ENCODE peak calls at places on chromosome 16, in seven cellular contexts. One of them, this sample, is unnamed.
A peak's percentile ranks its signal among the peaks of the same experiment; 100 is the strongest.

GRCh38 chr16:58501242-58502131 is 1.5 kb downstream of the NDRG4 start:
- DNase-seq in CD8-positive, alpha-beta memory T cell: no peak
- DNase-seq in endodermal cell: peak; percentile 95
- DNase-seq in mammary epithelial cell: no peak
- DNase-seq in pancreas: peak; percentile 89
- DNase-seq in Panc1: no peak
- DNase-seq in right lobe of liver: no peak
- DNase-seq in this sample: peak; percentile 46

GRCh38 chr16:53744449-53744848 is 40.5 kb downstream of the FTO start:
- DNase-seq in CD8-positive, alpha-beta memory T cell: no peak
- DNase-seq in endodermal cell: peak; percentile 62
- DNase-seq in mammary epithelial cell: no peak
- DNase-seq in pancreas: no peak
- DNase-seq in Panc1: no peak
- DNase-seq in right lobe of liver: no peak
- DNase-seq in this sample: peak; percentile 53

GRCh38 chr16:57419506-57419905 is 14.9 kb downstream of the CCL17 start:
- DNase-seq in CD8-positive, alpha-beta memory T cell: no peak
- DNase-seq in endodermal cell: peak; percentile 52
- DNase-seq in mammary epithelial cell: no peak
- DNase-seq in pancreas: no peak
- DNase-seq in Panc1: no peak
- DNase-seq in right lobe of liver: no peak
- DNase-seq in this sample: no peak

GRCh38 chr16:76059186-76059585 is 218.0 kb upstream of the CNTNAP4 start:
- DNase-seq in CD8-positive, alpha-beta memory T cell: no peak
- DNase-seq in endodermal cell: no peak
- DNase-seq in mammary epithelial cell: peak; percentile 86
- DNase-seq in pancreas: no peak
- DNase-seq in Panc1: no peak
- DNase-seq in right lobe of liver: no peak
- DNase-seq in this sample: no peak

GRCh38 chr16:58035356-58036170 is 10.0 kb downstream of the MMP15 start:
- DNase-seq in CD8-positive, alpha-beta memory T cell: no peak
- DNase-seq in endodermal cell: no peak
- DNase-seq in mammary epithelial cell: no peak
- DNase-seq in pancreas: no peak
- DNase-seq in Panc1: no peak
- DNase-seq in right lobe of liver: no peak
- DNase-seq in this sample: no peak

GRCh38 chr16:84177740-84178070 is 9.2 kb downstream of the TAF1C start:
- DNase-seq in CD8-positive, alpha-beta memory T cell: no peak
- DNase-seq in endodermal cell: peak; percentile 17
- DNase-seq in mammary epithelial cell: peak; percentile 34
- DNase-seq in pancreas: no peak
- DNase-seq in Panc1: no peak
- DNase-seq in right lobe of liver: no peak
- DNase-seq in this sample: no peak

GRCh38 chr16:73878616-73879015 is 418.0 kb upstream of the PSMD7 start:
- DNase-seq in CD8-positive, alpha-beta memory T cell: no peak
- DNase-seq in endodermal cell: no peak
- DNase-seq in mammary epithelial cell: peak; percentile 35
- DNase-seq in pancreas: no peak
- DNase-seq in Panc1: peak; percentile 32
- DNase-seq in right lobe of liver: no peak
- DNase-seq in this sample: no peak

GRCh38 chr16:54347961-54348360 is 61.4 kb upstream of the IRX3 start:
- DNase-seq in CD8-positive, alpha-beta memory T cell: no peak
- DNase-seq in endodermal cell: no peak
- DNase-seq in mammary epithelial cell: peak; percentile 78
- DNase-seq in pancreas: no peak
- DNase-seq in Panc1: no peak
- DNase-seq in right lobe of liver: no peak
- DNase-seq in this sample: no peak

GRCh38 chr16:3457434-3458252 is 14.2 kb downstream of the NAA60 start:
- DNase-seq in CD8-positive, alpha-beta memory T cell: peak; percentile 88
- DNase-seq in endodermal cell: peak; percentile 96
- DNase-seq in mammary epithelial cell: peak; percentile 89
- DNase-seq in pancreas: peak; percentile 92
- DNase-seq in Panc1: no peak
- DNase-seq in right lobe of liver: peak; percentile 96
- DNase-seq in this sample: peak; percentile 87

GRCh38 chr16:72992142-72992601 is 55.8 kb downstream of the ZFHX3 start:
- DNase-seq in CD8-positive, alpha-beta memory T cell: no peak
- DNase-seq in endodermal cell: peak; percentile 82
- DNase-seq in mammary epithelial cell: no peak
- DNase-seq in pancreas: no peak
- DNase-seq in Panc1: no peak
- DNase-seq in right lobe of liver: no peak
- DNase-seq in this sample: no peak

DNA sequence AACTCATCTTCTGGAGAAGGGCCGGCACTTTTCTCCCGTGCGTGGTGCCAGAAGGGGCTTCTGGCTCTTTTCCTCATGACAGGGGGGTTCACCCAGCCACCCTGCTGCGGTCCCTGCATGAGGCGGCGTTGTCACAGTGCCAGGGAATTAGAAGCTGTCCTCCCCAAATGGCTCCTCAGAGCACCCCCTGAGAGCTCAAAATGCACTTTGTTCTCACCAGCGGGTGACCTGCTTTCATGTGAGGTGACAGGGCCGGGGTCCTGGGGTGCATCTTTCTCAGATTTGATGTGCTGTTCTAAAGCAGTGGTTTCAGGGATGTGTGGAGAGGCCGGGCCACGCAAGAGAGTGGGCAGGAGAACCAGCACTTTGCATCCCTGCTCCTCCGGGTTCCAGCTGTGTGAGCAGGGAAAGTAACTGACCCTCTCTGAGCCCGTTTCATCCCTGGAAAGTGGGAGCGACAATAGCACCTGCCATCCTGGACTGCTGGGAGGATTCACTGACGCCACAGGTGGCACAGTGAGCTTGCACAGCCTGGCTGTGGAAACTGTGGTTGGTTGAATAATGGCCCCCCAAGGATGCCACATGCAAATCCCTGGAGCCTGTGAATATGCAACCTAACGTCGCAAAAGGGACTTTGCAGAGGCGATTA is 94.0 kb downstream of the FOXL1 start:
- DNase-seq in CD8-positive, alpha-beta memory T cell: no peak
- DNase-seq in endodermal cell: no peak
- DNase-seq in mammary epithelial cell: no peak
- DNase-seq in pancreas: no peak
- DNase-seq in Panc1: no peak
- DNase-seq in right lobe of liver: no peak
- DNase-seq in this sample: no peak
- H3K27me3 ChIP-seq in CD8-positive, alpha-beta memory T cell: no peaks in the 10 kb centered on the region
- H3K27me3 ChIP-seq in endodermal cell: peaks cover 9% of the 10 kb centered on the region
- H3K27me3 ChIP-seq in mammary epithelial cell: no peaks in the 10 kb centered on the region
- H3K27me3 ChIP-seq in pancreas: no peaks in the 10 kb centered on the region
- H3K27me3 ChIP-seq in Panc1: no peaks in the 10 kb centered on the region
- H3K27me3 ChIP-seq in right lobe of liver: no peaks in the 10 kb centered on the region
- H3K27me3 ChIP-seq in this sample: no peaks in the 10 kb centered on the region

GRCh38 chr16:88992351-88993005 is 15.5 kb upstream of the CBFA2T3 start:
- DNase-seq in CD8-positive, alpha-beta memory T cell: no peak
- DNase-seq in endodermal cell: no peak
- DNase-seq in mammary epithelial cell: no peak
- DNase-seq in pancreas: no peak
- DNase-seq in Panc1: no peak
- DNase-seq in right lobe of liver: no peak
- DNase-seq in this sample: no peak

GRCh38 chr16:88995194-88995593 is 18.2 kb upstream of the CBFA2T3 start:
- DNase-seq in CD8-positive, alpha-beta memory T cell: no peak
- DNase-seq in endodermal cell: no peak
- DNase-seq in mammary epithelial cell: no peak
- DNase-seq in pancreas: no peak
- DNase-seq in Panc1: no peak
- DNase-seq in right lobe of liver: no peak
- DNase-seq in this sample: no peak

GRCh38 chr16:88993006-88993787 is 16.2 kb upstream of the CBFA2T3 start:
- DNase-seq in CD8-positive, alpha-beta memory T cell: no peak
- DNase-seq in endodermal cell: no peak
- DNase-seq in mammary epithelial cell: no peak
- DNase-seq in pancreas: no peak
- DNase-seq in Panc1: no peak
- DNase-seq in right lobe of liver: no peak
- DNase-seq in this sample: peak; percentile 14

GRCh38 chr16:88994704-88995103 is 17.7 kb upstream of the CBFA2T3 start:
- DNase-seq in CD8-positive, alpha-beta memory T cell: no peak
- DNase-seq in endodermal cell: no peak
- DNase-seq in mammary epithelial cell: no peak
- DNase-seq in pancreas: no peak
- DNase-seq in Panc1: no peak
- DNase-seq in right lobe of liver: no peak
- DNase-seq in this sample: no peak

GRCh38 chr16:88993946-88994600 is 17.1 kb upstream of the CBFA2T3 start:
- DNase-seq in CD8-positive, alpha-beta memory T cell: no peak
- DNase-seq in endodermal cell: no peak
- DNase-seq in mammary epithelial cell: no peak
- DNase-seq in pancreas: no peak
- DNase-seq in Panc1: no peak
- DNase-seq in right lobe of liver: no peak
- DNase-seq in this sample: no peak
- H3K27ac ChIP-seq in CD8-positive, alpha-beta memory T cell: peak overlapping the region; percentile 9
- H3K27ac ChIP-seq in endodermal cell: no peak overlapping the region
- H3K27ac ChIP-seq in mammary epithelial cell: no peak overlapping the region
- H3K27ac ChIP-seq in pancreas: no peak overlapping the region
- H3K27ac ChIP-seq in Panc1: no peak overlapping the region
- H3K27ac ChIP-seq in right lobe of liver: no peak overlapping the region
- H3K27ac ChIP-seq in this sample: no peak overlapping the region

GRCh38 chr16:86576591-86577313 is 1.6 kb upstream of the FOXL1 start:
- DNase-seq in CD8-positive, alpha-beta memory T cell: no peak
- DNase-seq in endodermal cell: peak; percentile 69
- DNase-seq in mammary epithelial cell: peak; percentile 38
- DNase-seq in pancreas: no peak
- DNase-seq in Panc1: no peak
- DNase-seq in right lobe of liver: no peak
- DNase-seq in this sample: no peak
- H3K27me3 ChIP-seq in CD8-positive, alpha-beta memory T cell: peaks cover 24% of the 10 kb centered on the region
- H3K27me3 ChIP-seq in endodermal cell: peaks cover 99% of the 10 kb centered on the region
- H3K27me3 ChIP-seq in mammary epithelial cell: no peaks in the 10 kb centered on the region
- H3K27me3 ChIP-seq in pancreas: peaks cover 9% of the 10 kb centered on the region
- H3K27me3 ChIP-seq in Panc1: no peaks in the 10 kb centered on the region
- H3K27me3 ChIP-seq in right lobe of liver: peaks cover 15% of the 10 kb centered on the region
- H3K27me3 ChIP-seq in this sample: peaks cover 9% of the 10 kb centered on the region

GRCh38 chr16:67965668-67966548 is 2.5 kb downstream of the SLC12A4 start:
- DNase-seq in CD8-positive, alpha-beta memory T cell: no peak
- DNase-seq in endodermal cell: no peak
- DNase-seq in mammary epithelial cell: peak; percentile 43
- DNase-seq in pancreas: no peak
- DNase-seq in Panc1: no peak
- DNase-seq in right lobe of liver: no peak
- DNase-seq in this sample: no peak
- H3K27ac ChIP-seq in CD8-positive, alpha-beta memory T cell: no peak overlapping the region
- H3K27ac ChIP-seq in endodermal cell: peak overlapping the region; percentile 52
- H3K27ac ChIP-seq in mammary epithelial cell: peak overlapping the region; percentile 23
- H3K27ac ChIP-seq in pancreas: no peak overlapping the region
- H3K27ac ChIP-seq in Panc1: no peak overlapping the region
- H3K27ac ChIP-seq in right lobe of liver: no peak overlapping the region
- H3K27ac ChIP-seq in this sample: no peak overlapping the region

GRCh38 chr16:1861730-1862129 is 10.2 kb downstream of the MEIOB start:
- DNase-seq in CD8-positive, alpha-beta memory T cell: no peak
- DNase-seq in endodermal cell: no peak
- DNase-seq in mammary epithelial cell: no peak
- DNase-seq in pancreas: no peak
- DNase-seq in Panc1: no peak
- DNase-seq in right lobe of liver: no peak
- DNase-seq in this sample: no peak
- H3K27me3 ChIP-seq in CD8-positive, alpha-beta memory T cell: no peaks in the 10 kb centered on the region
- H3K27me3 ChIP-seq in endodermal cell: peaks cover 70% of the 10 kb centered on the region
- H3K27me3 ChIP-seq in mammary epithelial cell: no peaks in the 10 kb centered on the region
- H3K27me3 ChIP-seq in pancreas: no peaks in the 10 kb centered on the region
- H3K27me3 ChIP-seq in Panc1: no peaks in the 10 kb centered on the region
- H3K27me3 ChIP-seq in right lobe of liver: no peaks in the 10 kb centered on the region
- H3K27me3 ChIP-seq in this sample: no peaks in the 10 kb centered on the region

GRCh38 chr16:87809150-87809902 is 43.5 kb upstream of the KLHDC4 start:
- DNase-seq in CD8-positive, alpha-beta memory T cell: no peak
- DNase-seq in endodermal cell: no peak
- DNase-seq in mammary epithelial cell: no peak
- DNase-seq in pancreas: no peak
- DNase-seq in Panc1: no peak
- DNase-seq in right lobe of liver: no peak
- DNase-seq in this sample: no peak

GRCh38 chr16:87812200-87812656 is 46.4 kb upstream of the KLHDC4 start:
- DNase-seq in CD8-positive, alpha-beta memory T cell: no peak
- DNase-seq in endodermal cell: no peak
- DNase-seq in mammary epithelial cell: no peak
- DNase-seq in pancreas: peak; percentile 30
- DNase-seq in Panc1: no peak
- DNase-seq in right lobe of liver: no peak
- DNase-seq in this sample: no peak

GRCh38 chr16:87806608-87807546 is 41.1 kb upstream of the KLHDC4 start:
- DNase-seq in CD8-positive, alpha-beta memory T cell: no peak
- DNase-seq in endodermal cell: peak; percentile 75
- DNase-seq in mammary epithelial cell: peak; percentile 99
- DNase-seq in pancreas: peak; percentile 65
- DNase-seq in Panc1: peak; percentile 41
- DNase-seq in right lobe of liver: no peak
- DNase-seq in this sample: no peak

GRCh38 chr16:87806246-87806607 is 40.4 kb upstream of the KLHDC4 start:
- DNase-seq in CD8-positive, alpha-beta memory T cell: no peak
- DNase-seq in endodermal cell: no peak
- DNase-seq in mammary epithelial cell: peak; percentile 71
- DNase-seq in pancreas: no peak
- DNase-seq in Panc1: no peak
- DNase-seq in right lobe of liver: no peak
- DNase-seq in this sample: no peak

DNA sequence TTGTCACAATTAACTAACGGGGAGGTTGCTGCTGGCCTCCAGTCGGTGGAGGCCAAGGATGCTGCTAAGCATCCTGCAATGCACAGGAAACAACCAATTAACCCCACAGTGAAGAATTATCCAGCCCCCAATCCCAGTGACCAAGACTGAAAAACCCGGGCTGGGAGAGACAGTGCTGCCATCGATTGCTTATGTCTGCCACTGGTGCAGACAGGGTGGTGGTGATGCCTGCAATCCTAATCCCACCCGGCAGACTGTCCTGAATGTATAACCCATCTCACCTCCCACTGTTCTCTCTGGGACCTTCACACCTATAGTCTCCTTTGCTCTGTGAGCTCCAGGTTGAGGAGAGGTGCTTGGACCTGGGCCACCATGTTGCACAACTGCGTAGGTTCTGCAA is 42.3 kb upstream of the KLHDC4 start:
- DNase-seq in CD8-positive, alpha-beta memory T cell: no peak
- DNase-seq in endodermal cell: no peak
- DNase-seq in mammary epithelial cell: no peak
- DNase-seq in pancreas: no peak
- DNase-seq in Panc1: no peak
- DNase-seq in right lobe of liver: no peak
- DNase-seq in this sample: no peak
- H3K27ac ChIP-seq in CD8-positive, alpha-beta memory T cell: no peak overlapping the region
- H3K27ac ChIP-seq in endodermal cell: no peak overlapping the region
- H3K27ac ChIP-seq in mammary epithelial cell: peak overlapping the region; percentile 77
- H3K27ac ChIP-seq in pancreas: no peak overlapping the region
- H3K27ac ChIP-seq in Panc1: peak overlapping the region; percentile 23
- H3K27ac ChIP-seq in right lobe of liver: no peak overlapping the region
- H3K27ac ChIP-seq in this sample: no peak overlapping the region

DNA sequence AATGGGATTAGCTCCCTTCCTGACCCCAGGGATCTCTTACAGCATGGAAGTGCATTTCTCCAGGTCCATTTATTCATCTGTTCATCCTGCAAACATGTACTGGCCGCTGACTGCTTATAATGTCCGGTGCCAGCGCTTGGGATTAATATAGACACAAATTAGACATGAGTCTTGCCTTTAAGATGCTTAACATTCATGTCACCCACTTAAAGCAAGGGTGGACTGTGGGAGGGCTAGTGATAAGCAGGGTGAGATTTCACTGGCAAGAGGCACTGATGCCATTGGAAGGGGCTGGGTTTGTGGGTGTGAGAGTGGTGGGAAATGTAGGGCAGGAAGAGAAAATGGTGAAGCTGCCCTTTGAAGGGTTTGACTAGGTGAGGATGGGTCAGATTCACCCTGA is 92.2 kb upstream of the MPHOSPH6 start:
- DNase-seq in CD8-positive, alpha-beta memory T cell: no peak
- DNase-seq in endodermal cell: no peak
- DNase-seq in mammary epithelial cell: no peak
- DNase-seq in pancreas: no peak
- DNase-seq in Panc1: no peak
- DNase-seq in right lobe of liver: no peak
- DNase-seq in this sample: no peak
- H3K27me3 ChIP-seq in CD8-positive, alpha-beta memory T cell: no peaks in the 10 kb centered on the region
- H3K27me3 ChIP-seq in endodermal cell: peaks cover 23% of the 10 kb centered on the region
- H3K27me3 ChIP-seq in mammary epithelial cell: peaks cover 4% of the 10 kb centered on the region
- H3K27me3 ChIP-seq in pancreas: no peaks in the 10 kb centered on the region
- H3K27me3 ChIP-seq in Panc1: peaks cover 4% of the 10 kb centered on the region
- H3K27me3 ChIP-seq in right lobe of liver: no peaks in the 10 kb centered on the region
- H3K27me3 ChIP-seq in this sample: no peaks in the 10 kb centered on the region